ENCODE peak calls at places on chromosomes 11 and 22, in seven cellular contexts. M is stomach; C is mesenchymal stem cell; B is MM.1S; P is CD4-positive, alpha-beta memory T cell; O is psoas muscle; N is endodermal cell. L is an unnamed sample.

GRCh38 chr11:72721689-72722049 is 30.5 kb downstream of the ARAP1 start:
- DNase-seq in N (peak; percentile 73), M (peak; percentile 40), O (no peak), C (no peak), P (no peak), B (peak; percentile 41), L (peak; percentile 80)

GRCh38 chr22:49948958-49949913 is 11.3 kb upstream of the PIM3 start:
- DNase-seq in B (no peak), M (peak; percentile 97), P (no peak), N (peak; percentile 53), C (no peak), O (no peak), L (peak; percentile 96)

GRCh38 chr11:121626507-121626875 is 173.7 kb upstream of the SORL1-AS1 start:
- DNase-seq in N (no peak), P (no peak), B (no peak), O (no peak), M (no peak), C (no peak), L (no peak)

GRCh38 chr11:112394304-112394703 is 133.6 kb upstream of the PLET1 start:
- DNase-seq in B (no peak), O (no peak), P (no peak), C (no peak), N (no peak), M (no peak), L (no peak)

GRCh38 chr11:37511425-37511933 is 913.4 kb upstream of the RAG2 start:
- DNase-seq in C (peak; percentile 28), O (no peak), N (no peak), M (no peak), B (no peak), P (no peak), L (no peak)

GRCh38 chr11:44575288-44575672 is 9.8 kb downstream of the CD82 start:
- DNase-seq in C (peak; percentile 90), M (no peak), B (no peak), O (no peak), P (no peak), N (no peak), L (no peak)

GRCh38 chr11:95647355-95647754 is 142.2 kb downstream of the FAM76B start:
- DNase-seq in P (no peak), C (peak; percentile 32), M (no peak), N (no peak), B (no peak), O (no peak), L (no peak)

GRCh38 chr11:71305451-71306125 is 53.2 kb upstream of the SHANK2 start:
- DNase-seq in B (no peak), N (peak; percentile 24), P (no peak), O (no peak), M (peak; percentile 22), C (peak; percentile 6), L (no peak)

GRCh38 chr22:19615001-19615461 is 90.8 kb upstream of the CLDN5 start:
- DNase-seq in N (no peak), B (no peak), M (no peak), P (no peak), O (no peak), C (no peak), L (no peak)

GRCh38 chr11:11401960-11402359 is 48.9 kb upstream of the CSNK2A3 start:
- DNase-seq in N (no peak), M (no peak), O (no peak), C (peak; percentile 34), P (no peak), B (no peak), L (no peak)

GRCh38 chr11:66130978-66131377 is 60.9 kb downstream of the PACS1 start:
- DNase-seq in B (no peak), P (no peak), C (no peak), M (no peak), O (no peak), N (no peak), L (no peak)

GRCh38 chr11:130070829-130071205 is 1.1 kb downstream of the APLP2 start:
- DNase-seq in C (peak; percentile 39), N (peak; percentile 76), P (no peak), M (no peak), O (no peak), B (peak; percentile 8), L (peak; percentile 83)

GRCh38 chr11:61511383-61511782 is 2.8 kb downstream of the LRRC10B start:
- DNase-seq in M (no peak), N (no peak), P (no peak), B (no peak), O (no peak), C (no peak), L (no peak)
- H3K27me3 ChIP-seq in M (peaks cover 46% of the 10 kb centered on the region), N (peaks cover 40% of the 10 kb centered on the region), P (peaks cover 11% of the 10 kb centered on the region), B (peaks cover 84% of the 10 kb centered on the region), O (peaks cover 45% of the 10 kb centered on the region), C (peaks cover 70% of the 10 kb centered on the region), L (peaks cover 33% of the 10 kb centered on the region)

GRCh38 chr22:23708270-23708669 is 17.5 kb downstream of the RGL4 start:
- DNase-seq in N (no peak), B (no peak), M (no peak), P (no peak), C (no peak), O (no peak), L (no peak)
- H3K27me3 ChIP-seq in N (no peaks in the 10 kb centered on the region), B (no peaks in the 10 kb centered on the region), M (no peaks in the 10 kb centered on the region), P (no peaks in the 10 kb centered on the region), C (no peaks in the 10 kb centered on the region), O (no peaks in the 10 kb centered on the region), L (no peaks in the 10 kb centered on the region)

GRCh38 chr11:118957968-118958367 is 1.9 kb downstream of the UPK2 start:
- DNase-seq in C (no peak), M (no peak), B (no peak), N (no peak), P (no peak), O (no peak), L (peak; percentile 39)
- H3K27me3 ChIP-seq in C (peaks cover 53% of the 10 kb centered on the region), M (no peaks in the 10 kb centered on the region), B (no peaks in the 10 kb centered on the region), N (peaks cover 17% of the 10 kb centered on the region), P (no peaks in the 10 kb centered on the region), O (no peaks in the 10 kb centered on the region), L (no peaks in the 10 kb centered on the region)

GRCh38 chr22:22855617-22856308 is 31.9 kb upstream of the IGLL5 start:
- DNase-seq in B (peak; percentile 37), P (peak; percentile 25), C (no peak), N (peak; percentile 85), O (no peak), M (no peak), L (peak; percentile 53)

GRCh38 chr22:22856885-22857606 is 30.6 kb upstream of the IGLL5 start:
- DNase-seq in O (no peak), P (no peak), N (no peak), C (no peak), M (no peak), B (no peak), L (no peak)

GRCh38 chr22:22857607-22858558 is 29.7 kb upstream of the IGLL5 start:
- DNase-seq in C (no peak), B (no peak), N (no peak), M (no peak), O (no peak), P (no peak), L (no peak)

GRCh38 chr22:22856364-22856763 is 31.3 kb upstream of the IGLL5 start:
- DNase-seq in O (no peak), B (no peak), M (no peak), P (no peak), C (no peak), N (no peak), L (no peak)

GRCh38 chr22:22858559-22858937 is 29.1 kb upstream of the IGLL5 start:
- DNase-seq in B (no peak), C (no peak), M (no peak), O (no peak), N (no peak), P (no peak), L (no peak)
- H3K27me3 ChIP-seq in B (no peaks in the 10 kb centered on the region), C (no peaks in the 10 kb centered on the region), M (peaks cover 6% of the 10 kb centered on the region), O (peaks cover 25% of the 10 kb centered on the region), N (peaks cover 49% of the 10 kb centered on the region), P (no peaks in the 10 kb centered on the region), L (no peaks in the 10 kb centered on the region)

L was measured in upper lobe of left lung.